ENCODE peak calls at places on chromosomes 5 and 9, in six cellular contexts. One of them, this sample, is unnamed.

GRCh38 chr9:15160673-15161072 is 146.3 kb downstream of the TTC39B start:
- DNase-seq in naive thymus-derived CD4-positive, alpha-beta T cell: no peak
- DNase-seq in adrenal gland: no peak
- DNase-seq in psoas muscle: no peak
- DNase-seq in IMR-90: peak; percentile 89
- DNase-seq in effector memory CD4-positive, alpha-beta T cell: no peak
- DNase-seq in this sample: no peak

GRCh38 chr9:91395553-91396470 is 27.8 kb downstream of the NFIL3 start:
- DNase-seq in naive thymus-derived CD4-positive, alpha-beta T cell: peak; percentile 32
- DNase-seq in adrenal gland: no peak
- DNase-seq in psoas muscle: no peak
- DNase-seq in IMR-90: peak; percentile 93
- DNase-seq in effector memory CD4-positive, alpha-beta T cell: no peak
- DNase-seq in this sample: no peak

GRCh38 chr5:55923873-55924500 is 70.8 kb downstream of the IL6ST start:
- DNase-seq in naive thymus-derived CD4-positive, alpha-beta T cell: no peak
- DNase-seq in adrenal gland: no peak
- DNase-seq in psoas muscle: no peak
- DNase-seq in IMR-90: no peak
- DNase-seq in effector memory CD4-positive, alpha-beta T cell: no peak
- DNase-seq in this sample: no peak

GRCh38 chr5:34674226-34674625 is 18.1 kb downstream of the RAI14 start:
- DNase-seq in naive thymus-derived CD4-positive, alpha-beta T cell: no peak
- DNase-seq in adrenal gland: no peak
- DNase-seq in psoas muscle: no peak
- DNase-seq in IMR-90: peak; percentile 98
- DNase-seq in effector memory CD4-positive, alpha-beta T cell: no peak
- DNase-seq in this sample: no peak

GRCh38 chr9:93268551-93269314 is 84.8 kb downstream of the WNK2 start:
- DNase-seq in naive thymus-derived CD4-positive, alpha-beta T cell: peak; percentile 21
- DNase-seq in adrenal gland: no peak
- DNase-seq in psoas muscle: no peak
- DNase-seq in IMR-90: no peak
- DNase-seq in effector memory CD4-positive, alpha-beta T cell: no peak
- DNase-seq in this sample: no peak

GRCh38 chr5:109830955-109831502 is 141.3 kb downstream of the MAN2A1 start:
- DNase-seq in naive thymus-derived CD4-positive, alpha-beta T cell: no peak
- DNase-seq in adrenal gland: no peak
- DNase-seq in psoas muscle: no peak
- DNase-seq in IMR-90: peak; percentile 76
- DNase-seq in effector memory CD4-positive, alpha-beta T cell: no peak
- DNase-seq in this sample: no peak

GRCh38 chr9:3329361-3329760 is 196.4 kb downstream of the RFX3 start:
- DNase-seq in naive thymus-derived CD4-positive, alpha-beta T cell: no peak
- DNase-seq in adrenal gland: no peak
- DNase-seq in psoas muscle: no peak
- DNase-seq in IMR-90: peak; percentile 67
- DNase-seq in effector memory CD4-positive, alpha-beta T cell: no peak
- DNase-seq in this sample: no peak

GRCh38 chr5:168833383-168833782 is 254.2 kb upstream of the PANK3 start:
- DNase-seq in naive thymus-derived CD4-positive, alpha-beta T cell: no peak
- DNase-seq in adrenal gland: no peak
- DNase-seq in psoas muscle: no peak
- DNase-seq in IMR-90: no peak
- DNase-seq in effector memory CD4-positive, alpha-beta T cell: no peak
- DNase-seq in this sample: no peak

GRCh38 chr5:149857499-149857898 is 87.1 kb downstream of the PDE6A start:
- DNase-seq in naive thymus-derived CD4-positive, alpha-beta T cell: no peak
- DNase-seq in adrenal gland: peak; percentile 98
- DNase-seq in psoas muscle: peak; percentile 92
- DNase-seq in IMR-90: no peak
- DNase-seq in effector memory CD4-positive, alpha-beta T cell: no peak
- DNase-seq in this sample: peak; percentile 80

GRCh38 chr5:142717582-142718215 is 31.8 kb upstream of the FGF1 start:
- DNase-seq in naive thymus-derived CD4-positive, alpha-beta T cell: no peak
- DNase-seq in adrenal gland: peak; percentile 33
- DNase-seq in psoas muscle: no peak
- DNase-seq in IMR-90: peak; percentile 72
- DNase-seq in effector memory CD4-positive, alpha-beta T cell: no peak
- DNase-seq in this sample: peak; percentile 15

GRCh38 chr5:176723440-176723839 is 76.2 kb downstream of the TSPAN17 start:
- DNase-seq in naive thymus-derived CD4-positive, alpha-beta T cell: no peak
- DNase-seq in adrenal gland: no peak
- DNase-seq in psoas muscle: no peak
- DNase-seq in IMR-90: no peak
- DNase-seq in effector memory CD4-positive, alpha-beta T cell: no peak
- DNase-seq in this sample: no peak

GRCh38 chr5:171152382-171152781 is 156.7 kb upstream of the TLX3 start:
- DNase-seq in naive thymus-derived CD4-positive, alpha-beta T cell: no peak
- DNase-seq in adrenal gland: no peak
- DNase-seq in psoas muscle: no peak
- DNase-seq in IMR-90: peak; percentile 54
- DNase-seq in effector memory CD4-positive, alpha-beta T cell: no peak
- DNase-seq in this sample: no peak

GRCh38 chr9:2874001-2874750 is 30.3 kb upstream of the PUM3 start:
- DNase-seq in naive thymus-derived CD4-positive, alpha-beta T cell: no peak
- DNase-seq in adrenal gland: no peak
- DNase-seq in psoas muscle: no peak
- DNase-seq in IMR-90: peak; percentile 30
- DNase-seq in effector memory CD4-positive, alpha-beta T cell: no peak
- DNase-seq in this sample: no peak

GRCh38 chr9:79193001-79193400 is 378.8 kb upstream of the TLE4 start:
- DNase-seq in naive thymus-derived CD4-positive, alpha-beta T cell: no peak
- DNase-seq in adrenal gland: no peak
- DNase-seq in psoas muscle: no peak
- DNase-seq in IMR-90: peak; percentile 96
- DNase-seq in effector memory CD4-positive, alpha-beta T cell: no peak
- DNase-seq in this sample: no peak

GRCh38 chr5:97111004-97111403 is 31.4 kb downstream of the LIX1 start:
- DNase-seq in naive thymus-derived CD4-positive, alpha-beta T cell: no peak
- DNase-seq in adrenal gland: no peak
- DNase-seq in psoas muscle: no peak
- DNase-seq in IMR-90: no peak
- DNase-seq in effector memory CD4-positive, alpha-beta T cell: no peak
- DNase-seq in this sample: no peak

GRCh38 chr5:151906246-151906645 is 18.4 kb downstream of the GLRA1 start:
- DNase-seq in naive thymus-derived CD4-positive, alpha-beta T cell: no peak
- DNase-seq in adrenal gland: no peak
- DNase-seq in psoas muscle: no peak
- DNase-seq in IMR-90: peak; percentile 1
- DNase-seq in effector memory CD4-positive, alpha-beta T cell: no peak
- DNase-seq in this sample: no peak

GRCh38 chr5:96565843-96566242 is 96.3 kb upstream of the CAST start:
- DNase-seq in naive thymus-derived CD4-positive, alpha-beta T cell: no peak
- DNase-seq in adrenal gland: no peak
- DNase-seq in psoas muscle: no peak
- DNase-seq in IMR-90: peak; percentile 90
- DNase-seq in effector memory CD4-positive, alpha-beta T cell: no peak
- DNase-seq in this sample: no peak

GRCh38 chr9:87148391-87149237 is 201.3 kb upstream of the GAS1 start:
- DNase-seq in naive thymus-derived CD4-positive, alpha-beta T cell: no peak
- DNase-seq in adrenal gland: peak; percentile 62
- DNase-seq in psoas muscle: peak; percentile 88
- DNase-seq in IMR-90: peak; percentile 75
- DNase-seq in effector memory CD4-positive, alpha-beta T cell: no peak
- DNase-seq in this sample: peak; percentile 95

GRCh38 chr9:87714819-87715218 is 11.1 kb upstream of the CTSL start:
- DNase-seq in naive thymus-derived CD4-positive, alpha-beta T cell: no peak
- DNase-seq in adrenal gland: peak; percentile 61
- DNase-seq in psoas muscle: no peak
- DNase-seq in IMR-90: peak; percentile 90
- DNase-seq in effector memory CD4-positive, alpha-beta T cell: no peak
- DNase-seq in this sample: no peak

GRCh38 chr5:9562101-9562500 is 16.2 kb upstream of the SEMA5A start:
- DNase-seq in naive thymus-derived CD4-positive, alpha-beta T cell: no peak
- DNase-seq in adrenal gland: no peak
- DNase-seq in psoas muscle: no peak
- DNase-seq in IMR-90: no peak
- DNase-seq in effector memory CD4-positive, alpha-beta T cell: no peak
- DNase-seq in this sample: no peak

GRCh38 chr5:1707467-1707866 is 92.2 kb downstream of the MRPL36 start:
- DNase-seq in naive thymus-derived CD4-positive, alpha-beta T cell: no peak
- DNase-seq in adrenal gland: no peak
- DNase-seq in psoas muscle: no peak
- DNase-seq in IMR-90: no peak
- DNase-seq in effector memory CD4-positive, alpha-beta T cell: no peak
- DNase-seq in this sample: no peak

GRCh38 chr9:121398374-121398773 is 28.3 kb upstream of the STOM start:
- DNase-seq in naive thymus-derived CD4-positive, alpha-beta T cell: no peak
- DNase-seq in adrenal gland: no peak
- DNase-seq in psoas muscle: no peak
- DNase-seq in IMR-90: peak; percentile 100
- DNase-seq in effector memory CD4-positive, alpha-beta T cell: no peak
- DNase-seq in this sample: no peak

GRCh38 chr5:91089758-91090157 is 293.4 kb downstream of the ARRDC3 start:
- DNase-seq in naive thymus-derived CD4-positive, alpha-beta T cell: no peak
- DNase-seq in adrenal gland: no peak
- DNase-seq in psoas muscle: no peak
- DNase-seq in IMR-90: no peak
- DNase-seq in effector memory CD4-positive, alpha-beta T cell: no peak
- DNase-seq in this sample: no peak

GRCh38 chr5:168299372-168299771 is 7.9 kb downstream of the WWC1 start:
- DNase-seq in naive thymus-derived CD4-positive, alpha-beta T cell: no peak
- DNase-seq in adrenal gland: no peak
- DNase-seq in psoas muscle: no peak
- DNase-seq in IMR-90: no peak
- DNase-seq in effector memory CD4-positive, alpha-beta T cell: no peak
- DNase-seq in this sample: no peak

DNA sequence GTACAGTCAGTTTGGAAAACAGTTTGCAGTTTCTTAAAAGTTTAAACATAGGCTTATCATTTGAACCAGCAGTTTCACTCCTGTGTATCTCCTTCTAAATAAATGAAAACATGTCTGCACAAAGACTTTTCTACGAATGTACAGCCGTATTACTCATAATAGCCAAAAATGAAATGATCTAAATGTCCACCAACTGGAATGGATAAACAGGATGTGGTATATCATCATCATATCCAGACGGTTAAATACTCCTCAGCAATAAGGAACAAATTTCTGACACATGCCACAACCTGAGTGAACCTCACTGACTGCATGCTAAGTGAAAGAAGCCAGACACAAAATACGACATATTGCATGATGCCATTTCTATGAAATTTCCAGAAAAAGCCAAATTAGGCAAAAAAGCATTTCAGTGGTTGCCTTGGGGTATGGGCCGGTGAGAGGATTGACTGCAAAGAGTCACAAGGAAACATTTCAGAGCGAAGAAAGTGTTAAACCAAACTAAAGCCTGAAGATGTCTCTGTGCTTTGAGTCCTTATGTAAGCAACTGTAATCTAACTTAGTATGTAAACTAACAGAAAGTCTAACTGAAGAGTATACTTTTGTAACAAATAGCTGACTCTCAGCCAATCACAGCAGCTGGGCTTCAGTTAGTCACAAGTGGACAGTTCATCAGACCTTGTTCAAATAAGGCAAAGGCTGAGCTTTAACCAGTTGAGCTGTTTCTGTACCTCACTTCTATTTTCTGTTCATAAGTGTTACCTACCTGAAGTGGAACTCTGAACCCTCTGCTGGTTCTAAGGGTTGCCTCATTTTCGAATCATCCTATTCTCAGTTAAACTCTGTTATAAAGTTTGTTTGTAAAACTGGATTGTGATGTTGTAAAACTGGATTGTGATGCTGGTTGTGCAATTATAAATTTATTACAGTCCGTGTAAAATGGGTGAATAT is 65.2 kb downstream of the TRIO start:
- DNase-seq in naive thymus-derived CD4-positive, alpha-beta T cell: no peak
- DNase-seq in adrenal gland: no peak
- DNase-seq in psoas muscle: no peak
- DNase-seq in IMR-90: peak; percentile 94
- DNase-seq in effector memory CD4-positive, alpha-beta T cell: no peak
- DNase-seq in this sample: no peak
- H3K27ac ChIP-seq in naive thymus-derived CD4-positive, alpha-beta T cell: no peak overlapping the region
- H3K27ac ChIP-seq in adrenal gland: no peak overlapping the region
- H3K27ac ChIP-seq in psoas muscle: peak overlapping the region; percentile 57
- H3K27ac ChIP-seq in IMR-90: peak overlapping the region; percentile 95
- H3K27ac ChIP-seq in effector memory CD4-positive, alpha-beta T cell: no peak overlapping the region
- H3K27ac ChIP-seq in this sample: no peak overlapping the region

DNA sequence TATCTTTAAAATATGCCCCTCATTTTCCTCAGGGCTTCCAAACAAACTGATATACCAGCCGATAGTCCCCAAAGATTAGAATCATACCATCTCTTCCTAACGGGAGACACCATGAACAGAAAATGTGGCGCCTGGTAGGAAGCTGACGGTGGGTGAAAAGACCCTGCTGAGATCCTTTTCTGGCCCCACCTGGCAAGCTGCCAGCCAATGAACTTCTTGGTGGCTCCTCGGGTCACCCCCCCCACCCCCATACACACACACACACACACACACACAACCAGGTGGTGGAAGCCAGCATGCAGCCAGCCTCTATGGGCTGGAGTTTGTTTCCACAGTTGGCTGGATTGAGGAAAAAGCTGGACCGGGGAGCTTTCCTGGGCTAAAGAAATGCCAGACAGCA is 4.8 kb upstream of the CCIN start:
- DNase-seq in naive thymus-derived CD4-positive, alpha-beta T cell: no peak
- DNase-seq in adrenal gland: no peak
- DNase-seq in psoas muscle: no peak
- DNase-seq in IMR-90: no peak
- DNase-seq in effector memory CD4-positive, alpha-beta T cell: no peak
- DNase-seq in this sample: no peak
- H3K4me1 ChIP-seq in naive thymus-derived CD4-positive, alpha-beta T cell: no peaks in the 10 kb centered on the region
- H3K4me1 ChIP-seq in adrenal gland: peaks cover 11% of the 10 kb centered on the region
- H3K4me1 ChIP-seq in psoas muscle: peaks cover 5% of the 10 kb centered on the region
- H3K4me1 ChIP-seq in IMR-90: peaks cover 31% of the 10 kb centered on the region
- H3K4me1 ChIP-seq in effector memory CD4-positive, alpha-beta T cell: peaks cover 5% of the 10 kb centered on the region
- H3K4me1 ChIP-seq in this sample: no peaks in the 10 kb centered on the region

GRCh38 chr9:94819161-94819677 is 92.7 kb downstream of the AOPEP start:
- DNase-seq in naive thymus-derived CD4-positive, alpha-beta T cell: no peak
- DNase-seq in adrenal gland: peak; percentile 22
- DNase-seq in psoas muscle: no peak
- DNase-seq in IMR-90: no peak
- DNase-seq in effector memory CD4-positive, alpha-beta T cell: no peak
- DNase-seq in this sample: no peak

GRCh38 chr9:94821098-94821930 is 94.8 kb downstream of the AOPEP start:
- DNase-seq in naive thymus-derived CD4-positive, alpha-beta T cell: no peak
- DNase-seq in adrenal gland: no peak
- DNase-seq in psoas muscle: no peak
- DNase-seq in IMR-90: no peak
- DNase-seq in effector memory CD4-positive, alpha-beta T cell: no peak
- DNase-seq in this sample: no peak

GRCh38 chr9:94813379-94813778 is 86.9 kb downstream of the AOPEP start:
- DNase-seq in naive thymus-derived CD4-positive, alpha-beta T cell: no peak
- DNase-seq in adrenal gland: no peak
- DNase-seq in psoas muscle: no peak
- DNase-seq in IMR-90: no peak
- DNase-seq in effector memory CD4-positive, alpha-beta T cell: no peak
- DNase-seq in this sample: no peak

GRCh38 chr9:94817291-94818195 is 91.0 kb downstream of the AOPEP start:
- DNase-seq in naive thymus-derived CD4-positive, alpha-beta T cell: no peak
- DNase-seq in adrenal gland: no peak
- DNase-seq in psoas muscle: no peak
- DNase-seq in IMR-90: no peak
- DNase-seq in effector memory CD4-positive, alpha-beta T cell: no peak
- DNase-seq in this sample: no peak

GRCh38 chr9:94818196-94818541 is 91.7 kb downstream of the AOPEP start:
- DNase-seq in naive thymus-derived CD4-positive, alpha-beta T cell: no peak
- DNase-seq in adrenal gland: no peak
- DNase-seq in psoas muscle: no peak
- DNase-seq in IMR-90: no peak
- DNase-seq in effector memory CD4-positive, alpha-beta T cell: no peak
- DNase-seq in this sample: no peak
- H3K27ac ChIP-seq in naive thymus-derived CD4-positive, alpha-beta T cell: no peak overlapping the region
- H3K27ac ChIP-seq in adrenal gland: no peak overlapping the region
- H3K27ac ChIP-seq in psoas muscle: no peak overlapping the region
- H3K27ac ChIP-seq in IMR-90: no peak overlapping the region
- H3K27ac ChIP-seq in effector memory CD4-positive, alpha-beta T cell: no peak overlapping the region
- H3K27ac ChIP-seq in this sample: no peak overlapping the region

GRCh38 chr5:78638423-78638822 is 10.1 kb downstream of the LHFPL2 start:
- DNase-seq in naive thymus-derived CD4-positive, alpha-beta T cell: no peak
- DNase-seq in adrenal gland: peak; percentile 97
- DNase-seq in psoas muscle: peak; percentile 58
- DNase-seq in IMR-90: peak; percentile 92
- DNase-seq in effector memory CD4-positive, alpha-beta T cell: no peak
- DNase-seq in this sample: peak; percentile 81
- H3K4me1 ChIP-seq in naive thymus-derived CD4-positive, alpha-beta T cell: no peaks in the 10 kb centered on the region
- H3K4me1 ChIP-seq in adrenal gland: peaks cover 48% of the 10 kb centered on the region
- H3K4me1 ChIP-seq in psoas muscle: peaks cover 25% of the 10 kb centered on the region
- H3K4me1 ChIP-seq in IMR-90: peaks cover 36% of the 10 kb centered on the region
- H3K4me1 ChIP-seq in effector memory CD4-positive, alpha-beta T cell: no peaks in the 10 kb centered on the region
- H3K4me1 ChIP-seq in this sample: peaks cover 6% of the 10 kb centered on the region

This sample was measured in aorta.